ENCODE peak calls at places on chromosomes 16 and 17, in four cellular contexts. O is tibial artery, P is mucosa of descending colon, N is WERI-Rb-1. J is an unnamed sample. For H3K36me3, the result is how much of the 10 kb centered on the place peaks cover.

GRCh38 chr17:48522031-48522593 is 8.7 kb downstream of the HOXB1 start:
- DNase-seq in P (no peak), N (peak), O (no peak), J (peak)

GRCh38 chr17:7294614-7295153 is at the start of gene YBX2:
- DNase-seq in P (peak), N (peak), O (no peak), J (peak)

GRCh38 chr16:57840833-57841232 is 38.5 kb upstream of the KIFC3 start:
- DNase-seq in N (no peak), O (no peak), P (no peak), J (no peak)

GRCh38 chr17:951388-952132 is 28.0 kb downstream of the NXN start:
- DNase-seq in P (no peak), N (no peak), O (no peak), J (peak)

GRCh38 chr16:79653337-79654000 is 52.9 kb upstream of the MAF start:
- DNase-seq in O (no peak), N (no peak), P (peak), J (no peak)

GRCh38 chr16:12063435-12063834 is 86.9 kb downstream of the SNX29 start:
- DNase-seq in O (no peak), P (no peak), N (no peak), J (no peak)

GRCh38 chr17:82031303-82031884 is at the start of gene RAC3:
- DNase-seq in N (no peak), O (no peak), P (no peak), J (peak)

GRCh38 chr17:9158545-9159452 is 137.5 kb downstream of the NTN1 start:
- DNase-seq in N (no peak), P (no peak), O (no peak), J (no peak)

GRCh38 chr17:40467281-40467867 is 24.1 kb downstream of the IGFBP4 start:
- DNase-seq in P (no peak), N (no peak), O (no peak), J (no peak)

GRCh38 chr17:61307905-61308886 is 91.4 kb upstream of the TBX2 start:
- DNase-seq in O (no peak), P (no peak), N (no peak), J (peak)

GRCh38 chr17:37506678-37507077 is 17.0 kb downstream of the DUSP14 start:
- DNase-seq in N (peak), O (no peak), P (no peak), J (peak)

GRCh38 chr17:40727447-40728231 is 24.1 kb upstream of the KRT24 start:
- DNase-seq in P (no peak), N (no peak), O (no peak), J (no peak)

GRCh38 chr16:1333149-1333812 is at the start of gene BAIAP3:
- DNase-seq in O (no peak), N (no peak), P (no peak), J (peak)

GRCh38 chr17:15507896-15508295 is 40.5 kb upstream of the CDRT4 start:
- DNase-seq in N (no peak), P (no peak), O (no peak), J (no peak)

GRCh38 chr17:32136856-32137255 is 5.4 kb upstream of the RHOT1 start:
- DNase-seq in N (no peak), O (no peak), P (no peak), J (no peak)

GRCh38 chr17:31857920-31858646 is 961 bp downstream of the COPRS start:
- DNase-seq in P (no peak), O (no peak), N (peak), J (no peak)

GRCh38 chr16:2196981-2197511 is 641 bp upstream of the CASKIN1 start:
- DNase-seq in N (no peak), O (no peak), P (no peak), J (no peak)

GRCh38 chr16:68406458-68407041 is 41.8 kb downstream of the SMPD3 start:
- DNase-seq in P (no peak), N (no peak), O (no peak), J (no peak)

GRCh38 chr16:54522596-54522995 is 236.0 kb upstream of the IRX3 start:
- DNase-seq in O (no peak), P (no peak), N (no peak), J (no peak)

GRCh38 chr16:3363793-3364192 is 8.1 kb downstream of the OR2C1 start:
- DNase-seq in P (no peak), N (peak), O (no peak), J (no peak)

GRCh38 chr16:2748757-2749455 is 3.5 kb upstream of the SRRM2 start:
- DNase-seq in N (no peak), O (no peak), P (no peak), J (no peak)

GRCh38 chr16:53781023-53781605 is 77.2 kb downstream of the FTO start:
- DNase-seq in O (no peak), P (no peak), N (no peak), J (no peak)

GRCh38 chr17:78325076-78325712 is 34.7 kb downstream of the SOCS3 start:
- DNase-seq in P (no peak), O (peak), N (no peak), J (peak)

GRCh38 chr16:23248261-23249194 is 53.6 kb upstream of the SCNN1B start:
- DNase-seq in P (no peak), O (no peak), N (no peak), J (no peak)

GRCh38 chr17:11701906-11702305 is 103.6 kb downstream of the DNAH9 start:
- DNase-seq in O (no peak), N (no peak), P (no peak), J (no peak)

GRCh38 chr17:76121932-76122383 is 18.4 kb upstream of the EXOC7 start:
- DNase-seq in N (no peak), P (no peak), O (no peak), J (peak)

GRCh38 chr17:76122411-76123126 is 18.5 kb downstream of the FOXJ1 start:
- DNase-seq in N (no peak), P (no peak), O (no peak), J (peak)

GRCh38 chr17:76123127-76123499 is 17.9 kb downstream of the FOXJ1 start:
- DNase-seq in P (no peak), N (no peak), O (no peak), J (no peak)

GRCh38 chr17:76119409-76120371 is 16.1 kb upstream of the EXOC7 start:
- DNase-seq in O (no peak), P (no peak), N (no peak), J (peak)

DNA sequence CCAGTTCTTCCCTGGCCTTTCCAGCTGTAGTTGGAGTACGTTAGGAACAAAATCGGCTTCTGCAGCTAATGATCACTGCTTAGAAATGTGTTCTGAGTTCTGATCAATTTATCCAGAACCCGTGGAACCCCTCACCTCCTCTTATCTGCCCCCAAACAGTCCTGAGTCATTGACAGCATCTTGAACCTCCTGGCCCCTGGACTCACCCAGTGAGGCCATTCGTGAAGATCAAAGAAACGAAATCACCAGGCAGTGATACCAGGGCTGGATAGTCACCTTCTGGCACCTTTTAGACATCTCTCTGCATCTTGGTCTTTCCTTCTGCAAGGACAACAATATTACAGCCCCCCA is 17.0 kb upstream of the EXOC7 start:
- DNase-seq in N (no peak), O (no peak), P (no peak), J (no peak)
- H3K4me3 ChIP-seq in N (no peak), O (no peak), P (no peak), J (no peak)

GRCh38 chr16:85665929-85666328 is 22.8 kb downstream of the GINS2 start:
- DNase-seq in N (no peak), P (no peak), O (no peak), J (peak)

GRCh38 chr16:85670840-85671239 is 17.9 kb downstream of the GINS2 start:
- DNase-seq in O (no peak), P (no peak), N (no peak), J (no peak)

GRCh38 chr16:85667261-85667660 is 21.5 kb downstream of the GINS2 start:
- DNase-seq in N (no peak), O (no peak), P (no peak), J (peak)

GRCh38 chr16:85667841-85668413 is 20.8 kb downstream of the GINS2 start:
- DNase-seq in P (no peak), N (no peak), O (no peak), J (peak)

DNA sequence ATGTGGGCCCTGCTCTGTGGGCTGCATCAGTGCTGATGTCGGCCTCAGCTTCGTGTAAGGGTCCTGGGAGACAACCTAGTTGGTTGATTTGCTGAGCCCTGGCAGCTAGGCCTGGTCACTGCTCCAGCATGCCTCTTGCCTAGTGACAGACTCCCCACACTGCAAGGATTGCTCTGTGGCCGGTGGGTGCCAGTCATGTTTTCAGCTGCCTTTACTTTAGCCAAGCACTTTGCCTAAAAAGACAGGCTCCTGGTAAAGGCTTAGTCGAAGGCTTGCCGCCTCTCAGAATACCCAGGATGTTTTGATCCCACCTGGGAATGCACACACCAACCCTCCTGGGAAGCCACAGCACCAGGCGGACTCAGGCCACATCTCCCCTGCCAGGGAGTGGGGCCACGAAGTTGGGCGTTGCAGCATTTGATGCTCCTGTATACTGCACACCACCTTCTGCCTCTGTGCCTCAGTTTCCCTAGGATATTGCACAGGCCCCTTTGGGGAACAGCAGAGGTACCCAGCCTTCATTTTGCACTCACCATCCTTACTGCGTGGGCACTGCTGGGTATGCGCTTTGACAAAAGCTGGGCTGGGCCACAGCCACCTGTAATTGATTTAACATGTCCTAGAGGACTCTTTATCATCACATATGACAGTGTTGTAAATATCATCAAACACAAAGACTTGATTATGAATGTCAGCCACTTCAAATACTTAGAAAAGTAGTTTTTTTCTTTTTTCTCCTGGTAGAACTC is 19.9 kb downstream of the GINS2 start:
- DNase-seq in O (no peak), N (no peak), P (no peak), J (no peak)
- H3K36me3 ChIP-seq in O (half or more), N (half or more), P (under half), J (half or more)

GRCh38 chr17:44565866-44566443 is 8.7 kb downstream of the FZD2 start:
- DNase-seq in O (no peak), P (no peak), N (no peak), J (no peak)
- H3K4me3 ChIP-seq in O (no peak), P (no peak), N (no peak), J (no peak)

GRCh38 chr16:50102046-50102756 is 36.4 kb downstream of the HEATR3 start:
- DNase-seq in O (no peak), N (no peak), P (no peak), J (no peak)
- H3K36me3 ChIP-seq in O (half or more), N (under half), P (under half), J (under half)

DNA sequence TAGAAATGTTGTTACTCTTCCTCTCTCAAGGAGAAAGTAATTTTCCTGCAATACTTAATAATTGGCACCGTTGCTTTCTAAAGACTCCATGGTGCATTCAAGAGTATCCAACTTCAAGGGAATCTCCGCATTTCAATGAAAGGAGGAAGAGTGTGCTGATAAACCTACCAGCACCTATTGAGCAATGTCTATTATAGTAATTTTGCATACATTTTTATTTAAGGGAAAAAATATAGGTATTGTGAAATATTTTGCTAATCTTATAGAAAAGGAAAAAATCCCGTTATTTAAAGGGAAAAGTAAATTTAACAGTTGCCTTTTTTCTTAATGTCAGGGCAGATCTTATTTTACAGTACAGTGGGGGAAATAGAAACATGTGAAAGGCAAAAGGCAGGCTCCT is 1.1 kb upstream of the TMEM106A start:
- DNase-seq in N (no peak), P (no peak), O (no peak), J (no peak)
- H3K4me3 ChIP-seq in N (no peak), P (no peak), O (no peak), J (no peak)

GRCh38 chr16:75627856-75628255 is 4.8 kb upstream of the ADAT1 start:
- DNase-seq in O (no peak), N (no peak), P (no peak), J (no peak)

GRCh38 chr16:75629132-75629531 is 6.1 kb upstream of the ADAT1 start:
- DNase-seq in O (no peak), N (no peak), P (no peak), J (no peak)

GRCh38 chr16:75626806-75627205 is 3.7 kb upstream of the ADAT1 start:
- DNase-seq in P (no peak), O (no peak), N (no peak), J (no peak)

GRCh38 chr16:75624921-75625334 is 1.8 kb upstream of the ADAT1 start:
- DNase-seq in O (no peak), N (no peak), P (no peak), J (no peak)

GRCh38 chr16:75628351-75628750 is 5.3 kb upstream of the ADAT1 start:
- DNase-seq in N (no peak), P (no peak), O (no peak), J (no peak)
- H3K36me3 ChIP-seq in N (half or more), P (under half), O (half or more), J (half or more)

GRCh38 chr17:4968916-4969550 is 1.4 kb upstream of the SPAG7 start:
- DNase-seq in O (no peak), N (peak), P (peak), J (peak)

GRCh38 chr17:4970273-4970672 is 2.7 kb upstream of the SPAG7 start:
- DNase-seq in P (no peak), N (peak), O (no peak), J (no peak)

GRCh38 chr17:4967539-4968165 is at the start of gene SPAG7:
- DNase-seq in P (peak), O (peak), N (peak), J (peak)

GRCh38 chr17:4968166-4968915 is 724 bp upstream of the SPAG7 start:
- DNase-seq in O (no peak), P (peak), N (peak), J (peak)

GRCh38 chr17:4969551-4970231 is 2.1 kb upstream of the SPAG7 start:
- DNase-seq in P (no peak), O (no peak), N (no peak), J (no peak)
- H3K4me3 ChIP-seq in P (no peak), O (peak), N (no peak), J (peak)

GRCh38 chr16:81834868-81835267 is 55.8 kb downstream of the PLCG2 start:
- DNase-seq in O (no peak), N (no peak), P (no peak), J (no peak)

GRCh38 chr16:81833751-81834150 is 54.7 kb downstream of the PLCG2 start:
- DNase-seq in N (no peak), O (no peak), P (no peak), J (no peak)

GRCh38 chr16:81838794-81839193 is 59.7 kb downstream of the PLCG2 start:
- DNase-seq in O (no peak), N (no peak), P (no peak), J (no peak)

GRCh38 chr16:81837312-81837748 is 58.2 kb downstream of the PLCG2 start:
- DNase-seq in N (no peak), P (no peak), O (no peak), J (no peak)

GRCh38 chr16:81836279-81837054 is 57.4 kb downstream of the PLCG2 start:
- DNase-seq in P (no peak), N (no peak), O (no peak), J (no peak)
- H3K36me3 ChIP-seq in P (under half), N (under half), O (under half), J (under half)

DNA sequence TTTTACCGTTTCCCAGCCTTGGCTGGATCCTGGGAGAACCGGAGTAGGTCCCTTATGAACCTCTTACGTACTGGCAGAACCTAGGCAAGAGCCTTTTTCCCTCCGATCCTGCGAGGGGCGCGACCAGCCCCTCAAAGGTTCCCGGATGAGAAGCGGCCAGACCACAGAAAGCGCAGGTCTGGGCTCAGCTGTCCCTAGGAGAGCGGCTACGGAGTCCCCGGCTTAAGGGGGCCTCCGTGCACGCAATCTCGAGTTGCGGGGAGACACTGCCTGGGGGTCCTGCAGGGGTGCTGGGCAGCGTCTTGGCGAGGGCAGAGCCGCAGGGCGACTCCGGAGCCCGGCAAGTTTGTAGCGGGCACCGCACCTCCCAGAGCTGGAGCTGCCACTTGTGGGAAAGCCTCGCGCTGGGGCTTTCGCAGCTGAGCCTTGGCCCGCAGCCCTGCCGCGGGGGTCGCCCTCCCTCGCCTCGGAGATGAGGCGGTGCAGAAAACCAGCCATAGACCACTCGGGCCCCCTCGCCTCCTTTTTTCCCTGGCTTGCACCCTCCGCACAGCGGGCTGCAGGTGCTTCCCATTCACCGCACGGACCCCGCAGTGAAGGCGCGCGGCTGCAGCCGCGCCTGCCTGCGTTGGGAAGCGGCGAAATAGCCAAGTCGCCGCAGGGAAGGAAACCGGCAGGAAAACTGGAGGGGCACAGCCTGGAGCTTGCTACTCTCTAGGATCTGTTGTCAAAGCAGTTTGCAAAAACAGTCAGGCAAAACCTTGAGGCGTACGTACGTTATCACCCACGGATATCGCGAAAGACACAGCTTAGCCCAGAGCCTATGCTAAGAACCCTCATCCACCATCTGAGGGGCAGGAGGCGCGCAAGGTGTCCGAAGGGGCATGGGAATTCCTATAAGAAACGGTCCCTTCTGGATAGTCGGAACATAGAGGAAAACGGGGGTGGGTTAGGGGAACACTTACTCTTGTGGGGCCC is 834 bp downstream of the CDH8 start:
- DNase-seq in O (no peak), N (no peak), P (no peak), J (peak)
- H3K4me3 ChIP-seq in O (peak), N (no peak), P (no peak), J (peak)

J was measured in H7.